ENCODE peak calls at places on chromosome 2, in six cellular contexts. J is OCI-LY7, E is stomach, V is breast epithelium, Z is sigmoid colon, S is lower lobe of right lung. Q is an unnamed sample.
A peak's percentile ranks its signal among the peaks of the same experiment; 100 is the strongest.

GRCh38 chr2:25368650-25369049 is 26.9 kb upstream of the DNMT3A start:
- DNase-seq in E (no peak), S (no peak), J (no peak), Z (peak; percentile 42), V (no peak), Q (peak; percentile 31)

GRCh38 chr2:232979871-232980461 is 33.1 kb downstream of the NGEF start:
- DNase-seq in J (no peak), V (peak; percentile 35), E (no peak), S (no peak), Z (no peak), Q (no peak)

GRCh38 chr2:36663851-36664715 is 32.4 kb upstream of the VIT start:
- DNase-seq in J (peak; percentile 58), V (no peak), S (no peak), Z (no peak), E (no peak), Q (no peak)

GRCh38 chr2:142716463-142717242 is 160.8 kb upstream of the KYNU start:
- DNase-seq in V (no peak), E (no peak), Z (no peak), S (no peak), J (no peak), Q (no peak)

GRCh38 chr2:26366957-26367356 is 20.4 kb upstream of the ADGRF3 start:
- DNase-seq in V (no peak), S (no peak), E (no peak), J (no peak), Z (no peak), Q (no peak)

GRCh38 chr2:74051504-74051903 is 66.8 kb downstream of the TET3 start:
- DNase-seq in J (no peak), S (no peak), V (no peak), Z (no peak), E (no peak), Q (no peak)

GRCh38 chr2:104746299-104746698 is 107.6 kb upstream of the POU3F3 start:
- DNase-seq in S (no peak), E (no peak), Z (no peak), V (no peak), J (no peak), Q (no peak)

GRCh38 chr2:26018184-26018716 is 15.6 kb upstream of the RAB10 start:
- DNase-seq in E (peak; percentile 84), S (peak; percentile 81), Z (peak; percentile 88), J (no peak), V (peak; percentile 75), Q (peak; percentile 86)

GRCh38 chr2:54274781-54275242 is 18.8 kb upstream of the TSPYL6 start:
- DNase-seq in Z (no peak), E (no peak), J (peak; percentile 33), V (no peak), S (no peak), Q (no peak)

GRCh38 chr2:129565710-129566109 is 413.8 kb upstream of the RAB6C start:
- DNase-seq in V (no peak), S (no peak), Z (no peak), J (no peak), E (no peak), Q (no peak)

GRCh38 chr2:166417669-166418068 is 41.9 kb upstream of the SCN9A start:
- DNase-seq in J (peak; percentile 10), V (no peak), E (no peak), S (no peak), Z (no peak), Q (no peak)

GRCh38 chr2:54574107-54574859 is 118.2 kb downstream of the SPTBN1 start:
- DNase-seq in J (peak; percentile 44), E (peak; percentile 47), V (no peak), Z (no peak), S (no peak), Q (no peak)

GRCh38 chr2:101476605-101477208 is 1.8 kb upstream of the RFX8 start:
- DNase-seq in Z (no peak), V (no peak), E (no peak), S (no peak), J (no peak), Q (no peak)

GRCh38 chr2:47092465-47092864 is 62.6 kb downstream of the STPG4 start:
- DNase-seq in J (no peak), Z (no peak), V (no peak), S (no peak), E (no peak), Q (no peak)

GRCh38 chr2:25567406-25567805 is 106.0 kb downstream of the DTNB start:
- DNase-seq in V (no peak), J (peak; percentile 75), Z (no peak), E (no peak), S (no peak), Q (no peak)

GRCh38 chr2:174697267-174697666 is 67.0 kb downstream of the CHRNA1 start:
- DNase-seq in J (peak; percentile 66), E (peak; percentile 51), S (peak; percentile 56), V (no peak), Z (no peak), Q (no peak)

GRCh38 chr2:204680576-204680975 is 135.3 kb downstream of the PARD3B start:
- DNase-seq in S (no peak), J (no peak), V (no peak), Z (no peak), E (no peak), Q (no peak)

GRCh38 chr2:203688798-203689197 is 17.6 kb upstream of the CD28 start:
- DNase-seq in E (no peak), S (peak; percentile 47), V (no peak), Z (no peak), J (peak; percentile 93), Q (no peak)

GRCh38 chr2:173750332-173750731 is 214.8 kb downstream of the SP3 start:
- DNase-seq in J (no peak), E (no peak), Z (no peak), V (no peak), S (no peak), Q (no peak)

GRCh38 chr2:194363878-194364277 is 1293.1 kb upstream of the SLC39A10 start:
- DNase-seq in S (no peak), E (no peak), Z (no peak), J (no peak), V (no peak), Q (no peak)

GRCh38 chr2:203453858-203454451 is 81.1 kb downstream of the RAPH1 start:
- DNase-seq in J (peak; percentile 71), E (no peak), Z (no peak), S (no peak), V (no peak), Q (no peak)

GRCh38 chr2:211745295-211746097 is 793.1 kb downstream of the ERBB4 start:
- DNase-seq in Z (no peak), E (peak; percentile 47), S (no peak), V (no peak), J (peak; percentile 67), Q (no peak)

GRCh38 chr2:189835855-189836558 is 51.8 kb downstream of the PMS1 start:
- DNase-seq in V (no peak), S (no peak), J (no peak), E (no peak), Z (no peak), Q (no peak)

GRCh38 chr2:235106874-235107639 is 155.2 kb downstream of the SH3BP4 start:
- DNase-seq in S (no peak), J (peak; percentile 54), V (peak; percentile 70), Z (peak; percentile 71), E (peak; percentile 69), Q (no peak)

GRCh38 chr2:189142893-189143759 is 36.4 kb downstream of the COL5A2 start:
- DNase-seq in E (peak; percentile 48), Z (no peak), S (no peak), J (peak; percentile 56), V (no peak), Q (no peak)

GRCh38 chr2:101830555-101830954 is 133.0 kb downstream of the MAP4K4 start:
- DNase-seq in Z (no peak), S (no peak), V (no peak), E (no peak), J (no peak), Q (no peak)

GRCh38 chr2:69223759-69224494 is 163.1 kb downstream of the GFPT1 start:
- DNase-seq in S (no peak), E (no peak), J (no peak), Z (no peak), V (no peak), Q (no peak)

GRCh38 chr2:98869868-98870267 is 66.2 kb downstream of the CRACDL start:
- DNase-seq in J (no peak), S (peak; percentile 88), E (peak; percentile 91), Z (no peak), V (peak; percentile 86), Q (peak; percentile 92)

GRCh38 chr2:62197017-62197586 is 1.2 kb downstream of the B3GNT2 start:
- DNase-seq in Z (no peak), V (no peak), S (peak; percentile 57), E (no peak), J (peak; percentile 74), Q (no peak)

GRCh38 chr2:178863856-178864620 is 56.8 kb upstream of the TTN start:
- DNase-seq in Z (peak; percentile 74), E (no peak), S (no peak), J (no peak), V (no peak), Q (no peak)

GRCh38 chr2:106831241-106831640 is 54.7 kb downstream of the ST6GAL2 start:
- DNase-seq in J (no peak), V (no peak), E (no peak), S (no peak), Z (no peak), Q (no peak)

GRCh38 chr2:11405599-11406491 is 60.1 kb downstream of the E2F6 start:
- DNase-seq in E (peak; percentile 49), V (no peak), J (no peak), S (no peak), Z (no peak), Q (no peak)

GRCh38 chr2:60819155-60819862 is 62.1 kb upstream of the REL start:
- DNase-seq in Z (no peak), J (no peak), V (no peak), S (no peak), E (peak; percentile 41), Q (no peak)

GRCh38 chr2:231294578-231295362 is 96.3 kb downstream of the ARMC9 start:
- DNase-seq in Z (no peak), E (no peak), V (no peak), J (no peak), S (no peak), Q (no peak)

GRCh38 chr2:54957321-54957999 is 92.8 kb downstream of the RTN4 start:
- DNase-seq in J (no peak), Z (no peak), V (no peak), E (no peak), S (no peak), Q (no peak)

GRCh38 chr2:43637030-43637803 is at the start of gene PLEKHH2:
- DNase-seq in E (peak; percentile 91), S (peak; percentile 88), J (peak; percentile 90), Z (peak; percentile 97), V (peak; percentile 89), Q (peak; percentile 92)
- TF ChIP-seq CTCF in E (no peak), S (no peak), J (no peak), Z (no peak), V (no peak), Q (no peak)

GRCh38 chr2:236711440-236711839 is 141.8 kb downstream of the ACKR3 start:
- DNase-seq in V (no peak), Z (peak; percentile 79), J (no peak), S (no peak), E (no peak), Q (no peak)
- H3K4me3 ChIP-seq in V (no peak overlapping the region), Z (no peak overlapping the region), J (no peak overlapping the region), S (no peak overlapping the region), E (no peak overlapping the region), Q (no peak overlapping the region)

GRCh38 chr2:145483854-145484253 is 963.9 kb upstream of the ZEB2 start:
- DNase-seq in Z (no peak), J (no peak), S (no peak), V (no peak), E (no peak), Q (no peak)
- H3K27ac ChIP-seq in Z (no peak overlapping the region), J (no peak overlapping the region), S (no peak overlapping the region), V (no peak overlapping the region), E (no peak overlapping the region), Q (no peak overlapping the region)

GRCh38 chr2:152335016-152335850 is at the start of gene FMNL2:
- DNase-seq in E (peak; percentile 87), J (peak; percentile 10), Z (peak; percentile 91), V (peak; percentile 65), S (peak; percentile 89), Q (peak; percentile 92)
- TF ChIP-seq CTCF in E (no peak), J (no peak), Z (no peak), V (no peak), S (no peak), Q (peak; percentile 15)

Q was measured in upper lobe of right lung.